ENCODE peak calls at places on chromosomes 12 and 14, in ten cellular contexts. G is AG04450, Z is choroid plexus epithelial cell, C is A549, U is lower leg skin, W is GM12865, R is PC-3, Q is upper lobe of right lung, S is ascending aorta, T is HCT116. K is an unnamed sample.

GRCh38 chr14:53412819-53413664 is 259.9 kb upstream of the DDHD1 start:
- DNase-seq in R (peak), S (no peak), T (no peak), C (peak), Q (no peak), G (no peak), U (no peak), W (peak), Z (peak), K (no peak)

GRCh38 chr14:49461529-49462401 is 124.4 kb downstream of the RPS29 start:
- DNase-seq in Q (no peak), W (peak), U (peak), R (peak), S (no peak), G (peak), T (peak), C (peak), Z (peak), K (peak)

GRCh38 chr14:81818271-81818670 is 284.6 kb upstream of the SEL1L start:
- DNase-seq in R (no peak), C (no peak), U (no peak), S (no peak), Q (no peak), T (no peak), Z (no peak), W (no peak), G (no peak), K (no peak)

GRCh38 chr12:48038085-48038484 is 33.8 kb upstream of the COL2A1 start:
- DNase-seq in S (no peak), G (no peak), W (no peak), U (no peak), Q (no peak), R (no peak), C (no peak), T (no peak), Z (no peak), K (no peak)

GRCh38 chr14:58941666-58942065 is 246.8 kb upstream of the DAAM1 start:
- DNase-seq in S (no peak), C (no peak), W (no peak), Z (peak), Q (no peak), R (no peak), G (no peak), U (no peak), T (no peak), K (no peak)

GRCh38 chr12:98253641-98254040 is 261.7 kb upstream of the TMPO start:
- DNase-seq in G (no peak), S (no peak), Q (no peak), R (no peak), C (no peak), T (no peak), U (no peak), Z (no peak), W (no peak), K (no peak)

GRCh38 chr14:64628940-64629403 is 75.3 kb upstream of the PLEKHG3 start:
- DNase-seq in Q (no peak), S (no peak), T (no peak), W (no peak), G (peak), U (no peak), C (peak), R (peak), Z (peak), K (no peak)

GRCh38 chr12:64946132-64946829 is 121.8 kb downstream of the TBC1D30 start:
- DNase-seq in T (no peak), R (no peak), Z (peak), Q (no peak), G (no peak), W (no peak), C (no peak), S (no peak), U (peak), K (peak)

GRCh38 chr12:13114251-13115052 is 11.0 kb upstream of the GSG1 start:
- DNase-seq in R (no peak), T (no peak), C (no peak), Z (no peak), U (no peak), S (no peak), G (no peak), W (no peak), Q (no peak), K (no peak)

GRCh38 chr12:4280351-4281163 is 7.0 kb downstream of the CCND2 start:
- DNase-seq in T (no peak), S (no peak), W (no peak), C (no peak), G (no peak), Q (peak), Z (no peak), U (no peak), R (no peak), K (peak)

GRCh38 chr12:22117551-22117950 is 71.5 kb downstream of the CMAS start:
- DNase-seq in Q (no peak), T (no peak), W (no peak), G (no peak), U (no peak), R (no peak), Z (no peak), C (no peak), S (no peak), K (no peak)

GRCh38 chr12:29783773-29784666 is at the start of gene TMTC1:
- DNase-seq in S (peak), U (peak), Z (peak), G (no peak), Q (peak), T (no peak), R (peak), C (no peak), W (no peak), K (peak)

GRCh38 chr12:14701808-14702568 is 5.6 kb upstream of the GUCY2C start:
- DNase-seq in Q (no peak), R (no peak), S (no peak), Z (no peak), C (no peak), U (no peak), G (no peak), T (no peak), W (no peak), K (no peak)

GRCh38 chr14:106844608-106845285 is 1318.4 kb downstream of the TMEM121 start:
- DNase-seq in W (peak), Z (no peak), R (peak), T (no peak), Q (peak), S (no peak), U (peak), G (no peak), C (peak), K (peak)

GRCh38 chr14:32576088-32576795 is 247.1 kb downstream of the AKAP6 start:
- DNase-seq in C (peak), U (peak), Q (no peak), S (no peak), R (peak), Z (peak), T (peak), G (no peak), W (peak), K (no peak)

GRCh38 chr12:95130096-95130495 is 56.7 kb upstream of the NR2C1 start:
- DNase-seq in G (no peak), C (peak), U (no peak), S (no peak), R (no peak), W (no peak), Q (no peak), Z (peak), T (no peak), K (no peak)

GRCh38 chr12:779745-780734 is 27.7 kb downstream of the WNK1 start:
- DNase-seq in U (no peak), R (peak), T (no peak), Z (peak), S (no peak), W (peak), C (peak), Q (no peak), G (peak), K (no peak)
- H3K4me3 ChIP-seq in U (no peak), R (no peak), T (no peak), Z (no peak), S (peak), W (peak), C (peak), Q (no peak), G (no peak), K (no peak)

DNA sequence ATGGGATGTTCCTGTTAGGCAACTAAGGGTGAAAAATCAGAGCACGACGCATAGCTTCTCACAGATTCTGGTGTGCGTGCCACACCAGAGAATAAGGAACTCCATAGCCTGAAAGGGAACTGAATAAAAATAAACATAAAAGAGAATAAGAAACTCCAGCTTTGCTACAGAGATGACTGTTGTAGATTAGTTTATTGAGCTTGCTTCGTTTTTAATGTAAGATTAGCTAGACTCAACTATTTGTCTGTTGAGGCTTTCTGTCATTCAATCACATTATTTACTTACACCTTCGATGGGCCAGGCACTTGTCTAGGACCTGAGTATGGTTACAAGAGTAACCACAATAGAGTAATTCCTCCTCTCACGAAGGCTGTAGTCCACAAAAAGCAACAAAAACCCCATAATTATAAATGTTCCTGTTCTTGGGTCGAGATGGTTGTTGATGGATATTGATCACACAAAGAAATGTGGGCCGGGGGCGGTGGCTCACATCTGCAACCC is 807 bp upstream of the ZCCHC8 start:
- DNase-seq in Z (no peak), G (no peak), W (peak), S (no peak), U (no peak), Q (no peak), T (no peak), C (no peak), R (no peak), K (no peak)
- H3K4me3 ChIP-seq in Z (peak), G (peak), W (peak), S (peak), U (no peak), Q (peak), T (no peak), C (peak), R (peak), K (peak)

GRCh38 chr12:111991946-111992345 is 21.0 kb downstream of the TMEM116 start:
- DNase-seq in G (no peak), U (no peak), Q (no peak), Z (peak), S (no peak), C (no peak), W (no peak), T (no peak), R (no peak), K (no peak)
- H3K4me3 ChIP-seq in G (no peak), U (no peak), Q (no peak), Z (no peak), S (no peak), C (no peak), W (no peak), T (no peak), R (no peak), K (no peak)

GRCh38 chr12:104569348-104570173 is 112.8 kb downstream of the CHST11 start:
- DNase-seq in T (no peak), Z (peak), S (no peak), R (no peak), C (no peak), Q (no peak), G (no peak), W (peak), U (peak), K (peak)
- H3K4me3 ChIP-seq in T (no peak), Z (no peak), S (no peak), R (no peak), C (no peak), Q (no peak), G (no peak), W (peak), U (no peak), K (no peak)

GRCh38 chr14:102777711-102778615 is 714 bp downstream of the TRAF3 start:
- DNase-seq in Q (peak), Z (peak), U (no peak), G (no peak), R (peak), W (peak), S (no peak), T (no peak), C (no peak), K (peak)

GRCh38 chr14:102778616-102779351 is 1.5 kb downstream of the TRAF3 start:
- DNase-seq in W (no peak), Q (no peak), U (no peak), G (no peak), S (no peak), Z (peak), R (no peak), T (no peak), C (no peak), K (no peak)

GRCh38 chr14:102774391-102775153 is 2.7 kb upstream of the TRAF3 start:
- DNase-seq in R (peak), U (peak), S (no peak), W (peak), Z (peak), Q (no peak), C (peak), G (no peak), T (no peak), K (no peak)

GRCh38 chr14:102776761-102777710 is at the start of gene TRAF3:
- DNase-seq in T (no peak), Z (peak), S (no peak), Q (peak), C (peak), R (peak), U (no peak), G (no peak), W (peak), K (peak)

DNA sequence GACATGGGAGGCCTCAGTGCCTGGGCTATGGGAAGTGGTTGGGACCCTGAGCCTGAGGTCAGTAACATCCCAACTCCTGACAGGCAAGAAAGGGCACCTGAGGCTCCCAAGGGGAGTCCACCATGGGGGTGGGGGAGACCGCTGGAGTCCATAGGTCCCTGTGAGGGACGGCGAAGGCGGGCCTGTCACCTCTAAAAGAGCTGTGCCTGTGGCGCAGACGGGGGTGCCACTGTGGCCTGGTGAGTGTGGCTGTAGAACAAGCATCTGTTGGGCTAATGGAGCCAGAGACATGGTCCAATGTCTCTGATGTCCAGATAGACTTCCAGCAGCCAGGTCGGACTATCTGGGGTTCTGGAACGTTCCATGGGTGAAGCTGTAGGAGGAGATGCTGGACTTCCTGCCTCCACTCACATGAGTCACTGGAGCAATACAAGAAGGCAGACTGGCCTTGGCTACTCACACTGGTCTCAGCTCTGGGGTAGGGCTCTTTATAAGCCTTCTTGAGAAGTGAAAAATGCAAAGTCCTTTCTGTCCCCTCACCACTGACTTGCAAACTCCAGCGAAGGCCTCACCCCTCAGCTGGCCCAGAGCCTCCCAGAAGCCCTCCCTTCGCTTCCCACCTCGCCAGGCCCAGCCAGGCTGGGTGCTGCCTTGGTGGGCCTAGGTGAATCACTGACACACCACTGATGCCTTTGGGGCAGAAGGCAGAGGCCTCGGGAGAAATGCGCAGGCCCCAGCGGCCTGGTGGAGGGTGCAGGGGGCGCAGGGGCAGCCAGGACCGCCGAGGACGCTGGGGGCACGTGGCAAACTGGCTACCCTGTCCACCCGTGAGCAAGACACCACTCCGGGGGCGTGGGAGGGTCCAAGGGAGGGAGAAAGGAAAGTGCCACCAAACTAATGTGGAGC is 1.1 kb upstream of the TRAF3 start:
- DNase-seq in U (no peak), W (peak), T (no peak), R (peak), G (no peak), S (no peak), Q (no peak), Z (peak), C (peak), K (no peak)
- H3K4me3 ChIP-seq in U (no peak), W (peak), T (no peak), R (no peak), G (no peak), S (no peak), Q (no peak), Z (no peak), C (peak), K (no peak)

DNA sequence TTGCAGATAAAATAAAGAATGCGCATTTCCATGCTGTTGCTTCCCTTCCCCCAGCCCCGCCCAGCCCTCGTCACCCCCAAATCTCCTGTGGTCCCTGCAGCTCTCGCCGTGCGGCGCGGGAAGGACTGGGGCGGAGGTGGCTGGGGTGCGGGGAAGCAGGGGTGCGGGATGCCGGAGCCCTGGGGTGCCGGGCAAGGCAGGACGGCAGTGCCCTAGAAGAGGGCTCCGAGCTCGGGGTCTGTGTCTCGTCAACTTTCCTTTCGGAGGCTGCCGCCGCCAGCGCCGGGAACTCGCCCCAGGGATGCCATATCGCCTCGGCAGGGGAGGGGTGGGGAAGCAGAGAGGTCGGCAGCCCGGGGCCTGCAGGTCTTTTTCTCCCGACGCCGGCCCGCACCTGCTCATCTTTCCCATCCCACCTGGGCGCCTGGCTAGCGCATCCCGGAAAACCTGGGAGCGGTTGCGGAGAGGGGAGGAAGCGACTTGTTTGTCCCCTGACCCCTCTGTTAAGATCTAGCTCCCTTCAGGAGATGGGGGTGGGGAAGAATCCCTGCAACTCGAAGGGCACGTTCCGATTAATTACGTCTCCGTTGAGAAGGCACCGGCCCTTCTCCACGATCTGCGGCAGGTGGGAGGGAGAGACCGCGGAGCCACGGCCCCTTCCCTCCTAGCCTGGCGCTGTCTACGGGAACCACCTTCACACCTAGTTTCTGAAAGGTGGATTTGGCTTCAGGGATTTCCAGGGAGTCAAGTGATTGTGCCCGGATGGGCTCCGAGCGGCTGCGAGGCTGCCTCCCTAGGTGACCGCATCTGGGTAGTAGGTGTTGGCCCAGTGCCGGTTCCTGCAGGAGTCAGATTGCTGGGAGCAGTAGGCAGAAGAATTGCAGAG is 621 bp downstream of the CNTN1 start:
- DNase-seq in Z (no peak), U (no peak), T (no peak), G (no peak), C (peak), S (no peak), W (no peak), Q (peak), R (no peak), K (no peak)
- H3K4me3 ChIP-seq in Z (peak), U (peak), T (peak), G (no peak), C (peak), S (peak), W (no peak), Q (peak), R (no peak), K (peak)

GRCh38 chr12:120690083-120690450 is 3.1 kb downstream of the MLEC start:
- DNase-seq in G (no peak), Z (no peak), R (no peak), T (no peak), S (no peak), C (no peak), Q (no peak), U (no peak), W (no peak), K (no peak)

GRCh38 chr12:120690978-120691377 is 4.0 kb downstream of the MLEC start:
- DNase-seq in Q (no peak), W (no peak), R (no peak), Z (no peak), U (no peak), T (no peak), S (no peak), G (no peak), C (no peak), K (no peak)

GRCh38 chr12:120687570-120688289 is 781 bp downstream of the MLEC start:
- DNase-seq in Z (peak), T (no peak), R (peak), Q (peak), G (no peak), W (peak), C (no peak), S (no peak), U (no peak), K (peak)

GRCh38 chr12:120688527-120689071 is 1.6 kb downstream of the MLEC start:
- DNase-seq in U (no peak), S (no peak), T (no peak), Z (peak), Q (no peak), R (peak), G (no peak), W (peak), C (no peak), K (no peak)

GRCh38 chr12:120689397-120690082 is 2.6 kb downstream of the MLEC start:
- DNase-seq in Q (no peak), W (no peak), R (no peak), T (no peak), C (no peak), U (no peak), G (no peak), Z (peak), S (no peak), K (no peak)
- H3K4me3 ChIP-seq in Q (peak), W (peak), R (peak), T (peak), C (peak), U (no peak), G (peak), Z (peak), S (peak), K (peak)

GRCh38 chr12:50508420-50508819 is 3.6 kb downstream of the DIP2B start:
- DNase-seq in R (no peak), U (no peak), W (no peak), S (no peak), T (no peak), G (no peak), C (no peak), Z (no peak), Q (no peak), K (no peak)
- H3K4me3 ChIP-seq in R (peak), U (no peak), W (no peak), S (no peak), T (no peak), G (no peak), C (no peak), Z (no peak), Q (no peak), K (no peak)

GRCh38 chr14:39114073-39114838 is at the start of gene GEMIN2:
- DNase-seq in U (peak), S (peak), G (peak), Q (peak), W (peak), Z (peak), T (peak), C (peak), R (peak), K (peak)

GRCh38 chr14:39109893-39110715 is 4.0 kb upstream of the GEMIN2 start:
- DNase-seq in S (no peak), W (peak), G (no peak), Q (no peak), U (no peak), R (no peak), C (no peak), Z (no peak), T (no peak), K (no peak)

GRCh38 chr14:39108791-39109190 is 5.3 kb upstream of the GEMIN2 start:
- DNase-seq in S (no peak), C (no peak), R (no peak), Q (no peak), U (no peak), Z (no peak), G (no peak), T (no peak), W (no peak), K (no peak)

DNA sequence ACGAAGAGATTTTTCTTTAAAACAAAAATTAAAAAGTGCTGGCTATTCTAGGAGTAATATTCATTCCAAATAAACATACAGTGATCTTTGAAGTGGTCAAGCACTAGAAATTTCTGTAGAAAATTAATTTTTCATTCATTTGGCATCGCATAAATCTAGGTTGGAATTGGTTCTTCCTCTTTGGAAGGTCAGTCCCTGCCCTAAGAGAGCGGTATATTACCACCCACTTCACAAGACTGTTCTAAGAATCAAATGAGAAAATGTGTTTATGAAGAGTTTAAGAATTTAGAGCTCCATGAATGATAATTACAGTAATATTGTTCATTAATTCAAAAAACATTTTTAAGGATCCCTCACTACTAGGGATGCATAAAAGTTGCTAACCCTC is 444 bp upstream of the GEMIN2 start:
- DNase-seq in T (no peak), Z (no peak), S (no peak), C (no peak), Q (no peak), G (no peak), U (no peak), W (no peak), R (no peak), K (no peak)
- H3K4me3 ChIP-seq in T (peak), Z (peak), S (peak), C (peak), Q (peak), G (peak), U (no peak), W (peak), R (peak), K (peak)